ENCODE peak calls at places on chromosomes 6 and 20, in five cellular contexts. I is heart left ventricle; W is fibroblast of mammary gland; G is mesenchymal stem cell; T is CD4-positive, CD25-positive, alpha-beta regulatory T cell. C is an unnamed sample.

GRCh38 chr6:142373268-142374089 is 71.7 kb downstream of the ADGRG6 start:
- DNase-seq in I (no peak), W (no peak), G (no peak), T (no peak), C (no peak)

GRCh38 chr6:114997813-114998292 is 655.0 kb upstream of the HS3ST5 start:
- DNase-seq in I (no peak), W (no peak), G (peak; percentile 14), T (no peak), C (no peak)

GRCh38 chr20:49700411-49701185 is 13.1 kb downstream of the B4GALT5 start:
- DNase-seq in I (no peak), W (peak; percentile 80), G (peak; percentile 84), T (no peak), C (no peak)

GRCh38 chr6:113560376-113560775 is 296.8 kb upstream of the MARCKS start:
- DNase-seq in I (no peak), W (no peak), G (no peak), T (no peak), C (no peak)

GRCh38 chr6:44222486-44222986 is 859 bp upstream of the SLC29A1 start:
- DNase-seq in I (no peak), W (no peak), G (no peak), T (no peak), C (no peak)

GRCh38 chr6:34102696-34103095 is 43.2 kb downstream of the GRM4 start:
- DNase-seq in I (no peak), W (no peak), G (no peak), T (no peak), C (no peak)

GRCh38 chr20:56542489-56543020 is 9.5 kb downstream of the FAM209B start:
- DNase-seq in I (no peak), W (no peak), G (no peak), T (no peak), C (no peak)

GRCh38 chr6:55669133-55669532 is 90.1 kb upstream of the HMGCLL1 start:
- DNase-seq in I (no peak), W (no peak), G (no peak), T (no peak), C (no peak)

GRCh38 chr6:88983532-88983931 is 20.1 kb upstream of the RNGTT start:
- DNase-seq in I (no peak), W (peak; percentile 68), G (peak; percentile 63), T (no peak), C (peak; percentile 46)

GRCh38 chr20:11155156-11155805 is 481.5 kb upstream of the JAG1 start:
- DNase-seq in I (no peak), W (peak; percentile 8), G (no peak), T (no peak), C (no peak)

GRCh38 chr6:125519367-125519766 is 217.6 kb upstream of the HDDC2 start:
- DNase-seq in I (no peak), W (no peak), G (peak; percentile 73), T (no peak), C (no peak)

GRCh38 chr6:89602136-89602535 is 36.4 kb downstream of the LYRM2 start:
- DNase-seq in I (no peak), W (no peak), G (no peak), T (no peak), C (no peak)

GRCh38 chr20:44702776-44703175 is 12.4 kb upstream of the CCN5 start:
- DNase-seq in I (peak; percentile 88), W (peak; percentile 98), G (peak; percentile 95), T (no peak), C (no peak)

GRCh38 chr6:142013286-142013685 is 119.4 kb upstream of the GJE1 start:
- DNase-seq in I (no peak), W (peak; percentile 92), G (peak; percentile 79), T (peak; percentile 12), C (no peak)

GRCh38 chr6:12165297-12165696 is 124.9 kb upstream of the EDN1 start:
- DNase-seq in I (no peak), W (no peak), G (no peak), T (no peak), C (no peak)

GRCh38 chr20:23116301-23117089 is 30.4 kb upstream of the CD93 start:
- DNase-seq in I (no peak), W (peak; percentile 56), G (peak; percentile 62), T (no peak), C (no peak)

GRCh38 chr20:20362774-20363435 is 5.0 kb upstream of the INSM1 start:
- DNase-seq in I (no peak), W (no peak), G (no peak), T (no peak), C (no peak)

GRCh38 chr20:46401478-46401860 is 4.9 kb downstream of the ELMO2 start:
- DNase-seq in I (no peak), W (no peak), G (peak; percentile 57), T (peak; percentile 67), C (no peak)

GRCh38 chr20:12557224-12557623 is 451.5 kb upstream of the SPTLC3 start:
- DNase-seq in I (no peak), W (no peak), G (no peak), T (no peak), C (no peak)

GRCh38 chr20:31968299-31969126 is 562 bp downstream of the XKR7 start:
- DNase-seq in I (peak; percentile 80), W (peak; percentile 41), G (peak; percentile 76), T (peak; percentile 74), C (peak; percentile 91)

GRCh38 chr20:33465536-33466302 is 22.2 kb upstream of the SNTA1 start:
- DNase-seq in I (no peak), W (no peak), G (no peak), T (no peak), C (no peak)

GRCh38 chr6:67393356-67393755 is 1241.7 kb upstream of the ADGRB3 start:
- DNase-seq in I (no peak), W (peak; percentile 4), G (no peak), T (no peak), C (no peak)

DNA sequence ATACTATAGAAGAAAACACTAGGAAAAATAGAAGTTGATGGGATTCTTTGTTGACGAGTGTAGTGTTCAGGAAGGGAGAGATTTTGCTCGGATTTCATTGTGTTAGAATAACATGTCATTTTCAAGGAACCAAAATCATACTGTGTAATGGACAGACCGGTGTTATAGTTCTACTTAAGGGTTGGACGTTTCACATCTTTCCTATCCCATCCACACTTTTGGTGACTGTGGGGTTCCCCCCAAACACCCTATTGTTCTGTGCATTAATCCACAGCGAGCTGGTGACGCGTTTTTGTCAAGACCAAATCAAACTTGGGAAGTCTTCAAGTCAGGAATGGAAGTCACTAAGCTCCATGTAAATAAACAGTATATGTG is 43.3 kb downstream of the TRIM27 start:
- DNase-seq in I (no peak), W (no peak), G (no peak), T (no peak), C (no peak)
- H3K4me3 ChIP-seq in I (peak overlapping the region; percentile 58), W (peak overlapping the region; percentile 79), G (peak overlapping the region; percentile 92), T (peak overlapping the region; percentile 58), C (peak overlapping the region; percentile 61)

GRCh38 chr6:71510057-71510713 is 221.6 kb downstream of the OGFRL1 start:
- DNase-seq in I (peak; percentile 47), W (peak; percentile 77), G (peak; percentile 80), T (peak; percentile 1), C (peak; percentile 63)

GRCh38 chr6:71509142-71509541 is 220.5 kb downstream of the OGFRL1 start:
- DNase-seq in I (no peak), W (no peak), G (peak; percentile 18), T (no peak), C (no peak)

GRCh38 chr6:71513036-71513435 is 224.4 kb downstream of the OGFRL1 start:
- DNase-seq in I (no peak), W (no peak), G (no peak), T (no peak), C (no peak)

GRCh38 chr6:71512256-71512655 is 223.6 kb downstream of the OGFRL1 start:
- DNase-seq in I (no peak), W (no peak), G (no peak), T (no peak), C (no peak)

DNA sequence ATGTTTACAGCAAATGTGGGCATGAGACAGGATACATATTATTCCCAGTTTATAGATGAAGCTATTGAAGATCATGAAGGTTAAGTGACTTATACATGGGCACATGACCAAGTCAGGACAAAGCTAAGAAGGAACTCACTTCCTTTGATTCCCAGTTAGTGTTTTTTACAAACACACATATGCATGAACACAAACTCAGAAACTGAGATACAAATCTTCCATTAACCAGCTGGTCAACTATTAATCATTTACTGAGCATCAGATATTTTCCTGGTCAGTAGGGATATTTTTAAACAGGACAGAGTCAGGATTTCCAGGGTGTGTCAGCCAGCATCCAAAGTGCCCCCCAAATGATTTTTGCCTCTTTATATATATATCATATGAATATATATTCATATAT is 222.2 kb downstream of the OGFRL1 start:
- DNase-seq in I (no peak), W (no peak), G (no peak), T (no peak), C (no peak)
- H3K4me3 ChIP-seq in I (no peak overlapping the region), W (no peak overlapping the region), G (no peak overlapping the region), T (no peak overlapping the region), C (no peak overlapping the region)

GRCh38 chr6:21478411-21478810 is 115.1 kb upstream of the SOX4 start:
- DNase-seq in I (no peak), W (no peak), G (no peak), T (no peak), C (no peak)

GRCh38 chr6:21476054-21476552 is 117.4 kb upstream of the SOX4 start:
- DNase-seq in I (no peak), W (no peak), G (no peak), T (no peak), C (no peak)

GRCh38 chr6:21479140-21479539 is 114.4 kb upstream of the SOX4 start:
- DNase-seq in I (no peak), W (peak; percentile 51), G (no peak), T (no peak), C (peak; percentile 41)
- H3K4me3 ChIP-seq in I (peak overlapping the region; percentile 20), W (peak overlapping the region; percentile 13), G (peak overlapping the region; percentile 63), T (no peak overlapping the region), C (no peak overlapping the region)

GRCh38 chr6:138107078-138107751 is at the start of gene PERP:
- DNase-seq in I (peak; percentile 67), W (peak; percentile 35), G (peak; percentile 53), T (peak; percentile 82), C (no peak)
- H3K4me3 ChIP-seq in I (peak within 1 kb of the TSS; percentile 80), W (peak within 1 kb of the TSS; percentile 70), G (peak within 1 kb of the TSS; percentile 83), T (peak within 1 kb of the TSS; percentile 69), C (no peak within 1 kb of the TSS)

GRCh38 chr20:64090165-64090564 is 6.0 kb upstream of the LKAAEAR1 start:
- DNase-seq in I (no peak), W (no peak), G (no peak), T (no peak), C (peak; percentile 67)

GRCh38 chr20:64093013-64093503 is 8.9 kb upstream of the LKAAEAR1 start:
- DNase-seq in I (no peak), W (no peak), G (no peak), T (no peak), C (no peak)

GRCh38 chr20:64092258-64093012 is 8.2 kb upstream of the LKAAEAR1 start:
- DNase-seq in I (no peak), W (no peak), G (no peak), T (no peak), C (no peak)

GRCh38 chr20:64091340-64091739 is 7.1 kb upstream of the LKAAEAR1 start:
- DNase-seq in I (no peak), W (no peak), G (no peak), T (no peak), C (no peak)

DNA sequence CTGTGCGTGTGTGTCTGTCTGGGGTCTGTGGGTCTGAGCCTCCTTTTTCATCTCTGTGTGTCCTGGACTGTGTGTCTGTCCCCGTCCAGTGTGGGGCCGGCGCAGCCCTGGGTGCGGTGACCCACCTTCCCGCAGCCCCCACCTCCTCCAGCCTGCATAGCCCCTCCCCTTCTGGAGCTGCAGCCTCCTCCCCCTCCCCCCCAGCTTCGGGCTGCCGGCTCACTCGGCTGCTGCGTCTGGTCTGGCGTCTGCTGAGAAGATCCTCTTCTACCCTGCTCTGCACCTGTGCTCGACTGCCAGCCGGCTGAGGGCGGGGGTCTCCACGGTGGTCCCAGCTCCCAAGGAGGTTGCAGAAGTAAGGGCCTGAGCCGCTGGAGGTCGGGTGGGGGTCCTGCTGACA is 7.6 kb upstream of the LKAAEAR1 start:
- DNase-seq in I (no peak), W (no peak), G (no peak), T (no peak), C (no peak)
- H3K4me3 ChIP-seq in I (no peak overlapping the region), W (no peak overlapping the region), G (no peak overlapping the region), T (no peak overlapping the region), C (no peak overlapping the region)